ENCODE peak calls at places on chromosomes 13 and 19, in seven cellular contexts. One of them, this sample, is unnamed.

GRCh38 chr19:33683881-33684549 is 62.3 kb downstream of the CHST8 start:
- ATAC-seq in Right ventricle myocardium inferior: no peak
- ATAC-seq in left lung: peak; percentile 82
- ATAC-seq in naive thymus-derived CD4-positive, alpha-beta T cell: no peak
- ATAC-seq in IMR-90: peak; percentile 96
- ATAC-seq in CD8-positive, alpha-beta T cell: no peak
- ATAC-seq in naive B cell: no peak
- ATAC-seq in this sample: no peak

GRCh38 chr19:4066176-4066606 is 508 bp downstream of the ZBTB7A start:
- ATAC-seq in Right ventricle myocardium inferior: no peak
- ATAC-seq in left lung: no peak
- ATAC-seq in naive thymus-derived CD4-positive, alpha-beta T cell: no peak
- ATAC-seq in IMR-90: no peak
- ATAC-seq in CD8-positive, alpha-beta T cell: peak; percentile 5
- ATAC-seq in naive B cell: no peak
- ATAC-seq in this sample: no peak

GRCh38 chr13:114026128-114026880 is 52.4 kb upstream of the C13orf46 start:
- ATAC-seq in Right ventricle myocardium inferior: peak; percentile 20
- ATAC-seq in left lung: no peak
- ATAC-seq in naive thymus-derived CD4-positive, alpha-beta T cell: no peak
- ATAC-seq in IMR-90: no peak
- ATAC-seq in CD8-positive, alpha-beta T cell: no peak
- ATAC-seq in naive B cell: no peak
- ATAC-seq in this sample: peak; percentile 4

GRCh38 chr19:41545547-41545946 is 30.4 kb upstream of the CEACAM21 start:
- ATAC-seq in Right ventricle myocardium inferior: peak; percentile 44
- ATAC-seq in left lung: peak; percentile 22
- ATAC-seq in naive thymus-derived CD4-positive, alpha-beta T cell: no peak
- ATAC-seq in IMR-90: no peak
- ATAC-seq in CD8-positive, alpha-beta T cell: no peak
- ATAC-seq in naive B cell: no peak
- ATAC-seq in this sample: no peak

GRCh38 chr19:29680937-29681336 is 15.7 kb downstream of the PLEKHF1 start:
- ATAC-seq in Right ventricle myocardium inferior: no peak
- ATAC-seq in left lung: no peak
- ATAC-seq in naive thymus-derived CD4-positive, alpha-beta T cell: no peak
- ATAC-seq in IMR-90: no peak
- ATAC-seq in CD8-positive, alpha-beta T cell: peak; percentile 4
- ATAC-seq in naive B cell: no peak
- ATAC-seq in this sample: no peak

GRCh38 chr13:26629260-26629659 is 71.8 kb downstream of the WASF3 start:
- ATAC-seq in Right ventricle myocardium inferior: no peak
- ATAC-seq in left lung: peak; percentile 27
- ATAC-seq in naive thymus-derived CD4-positive, alpha-beta T cell: no peak
- ATAC-seq in IMR-90: no peak
- ATAC-seq in CD8-positive, alpha-beta T cell: no peak
- ATAC-seq in naive B cell: no peak
- ATAC-seq in this sample: no peak

GRCh38 chr19:8577247-8577646 is at the start of gene MYO1F:
- ATAC-seq in Right ventricle myocardium inferior: peak; percentile 67
- ATAC-seq in left lung: peak; percentile 53
- ATAC-seq in naive thymus-derived CD4-positive, alpha-beta T cell: peak; percentile 10
- ATAC-seq in IMR-90: no peak
- ATAC-seq in CD8-positive, alpha-beta T cell: no peak
- ATAC-seq in naive B cell: peak; percentile 48
- ATAC-seq in this sample: peak; percentile 52

GRCh38 chr19:13920940-13921744 is 15.1 kb downstream of the CC2D1A start:
- ATAC-seq in Right ventricle myocardium inferior: no peak
- ATAC-seq in left lung: peak; percentile 64
- ATAC-seq in naive thymus-derived CD4-positive, alpha-beta T cell: peak; percentile 81
- ATAC-seq in IMR-90: peak; percentile 79
- ATAC-seq in CD8-positive, alpha-beta T cell: peak; percentile 75
- ATAC-seq in naive B cell: peak; percentile 77
- ATAC-seq in this sample: peak; percentile 37

GRCh38 chr19:54047626-54048025 is 16.1 kb downstream of the VSTM1 start:
- ATAC-seq in Right ventricle myocardium inferior: no peak
- ATAC-seq in left lung: no peak
- ATAC-seq in naive thymus-derived CD4-positive, alpha-beta T cell: peak; percentile 51
- ATAC-seq in IMR-90: no peak
- ATAC-seq in CD8-positive, alpha-beta T cell: no peak
- ATAC-seq in naive B cell: no peak
- ATAC-seq in this sample: no peak

GRCh38 chr19:55174425-55175116 is 5.5 kb downstream of the SYT5 start:
- ATAC-seq in Right ventricle myocardium inferior: no peak
- ATAC-seq in left lung: no peak
- ATAC-seq in naive thymus-derived CD4-positive, alpha-beta T cell: no peak
- ATAC-seq in IMR-90: no peak
- ATAC-seq in CD8-positive, alpha-beta T cell: no peak
- ATAC-seq in naive B cell: no peak
- ATAC-seq in this sample: no peak

GRCh38 chr13:46553521-46553885 is 533 bp downstream of the LRCH1 start:
- ATAC-seq in Right ventricle myocardium inferior: peak; percentile 0
- ATAC-seq in left lung: peak; percentile 8
- ATAC-seq in naive thymus-derived CD4-positive, alpha-beta T cell: no peak
- ATAC-seq in IMR-90: no peak
- ATAC-seq in CD8-positive, alpha-beta T cell: no peak
- ATAC-seq in naive B cell: peak; percentile 2
- ATAC-seq in this sample: no peak

GRCh38 chr19:7554990-7555864 is 19.7 kb downstream of the PNPLA6 start:
- ATAC-seq in Right ventricle myocardium inferior: no peak
- ATAC-seq in left lung: no peak
- ATAC-seq in naive thymus-derived CD4-positive, alpha-beta T cell: peak; percentile 42
- ATAC-seq in IMR-90: no peak
- ATAC-seq in CD8-positive, alpha-beta T cell: no peak
- ATAC-seq in naive B cell: no peak
- ATAC-seq in this sample: no peak

GRCh38 chr13:23871616-23872220 is 17.5 kb downstream of the MIPEP start:
- ATAC-seq in Right ventricle myocardium inferior: peak; percentile 20
- ATAC-seq in left lung: peak; percentile 69
- ATAC-seq in naive thymus-derived CD4-positive, alpha-beta T cell: no peak
- ATAC-seq in IMR-90: no peak
- ATAC-seq in CD8-positive, alpha-beta T cell: no peak
- ATAC-seq in naive B cell: no peak
- ATAC-seq in this sample: no peak

GRCh38 chr19:28245937-28246336 is 967.0 kb downstream of the UQCRFS1 start:
- ATAC-seq in Right ventricle myocardium inferior: no peak
- ATAC-seq in left lung: no peak
- ATAC-seq in naive thymus-derived CD4-positive, alpha-beta T cell: no peak
- ATAC-seq in IMR-90: no peak
- ATAC-seq in CD8-positive, alpha-beta T cell: no peak
- ATAC-seq in naive B cell: no peak
- ATAC-seq in this sample: no peak

GRCh38 chr19:21568816-21569496 is 63.6 kb downstream of the ZNF429 start:
- ATAC-seq in Right ventricle myocardium inferior: peak; percentile 98
- ATAC-seq in left lung: peak; percentile 98
- ATAC-seq in naive thymus-derived CD4-positive, alpha-beta T cell: peak; percentile 99
- ATAC-seq in IMR-90: peak; percentile 99
- ATAC-seq in CD8-positive, alpha-beta T cell: peak; percentile 98
- ATAC-seq in naive B cell: peak; percentile 95
- ATAC-seq in this sample: peak; percentile 99

GRCh38 chr13:98556968-98557591 is 19.8 kb downstream of the STK24 start:
- ATAC-seq in Right ventricle myocardium inferior: peak; percentile 29
- ATAC-seq in left lung: peak; percentile 20
- ATAC-seq in naive thymus-derived CD4-positive, alpha-beta T cell: peak; percentile 62
- ATAC-seq in IMR-90: no peak
- ATAC-seq in CD8-positive, alpha-beta T cell: peak; percentile 55
- ATAC-seq in naive B cell: peak; percentile 89
- ATAC-seq in this sample: no peak

GRCh38 chr13:79404361-79404760 is 1.7 kb downstream of the RBM26 start:
- ATAC-seq in Right ventricle myocardium inferior: no peak
- ATAC-seq in left lung: no peak
- ATAC-seq in naive thymus-derived CD4-positive, alpha-beta T cell: no peak
- ATAC-seq in IMR-90: no peak
- ATAC-seq in CD8-positive, alpha-beta T cell: no peak
- ATAC-seq in naive B cell: no peak
- ATAC-seq in this sample: no peak

GRCh38 chr13:79226938-79227337 is 179.1 kb downstream of the RBM26 start:
- ATAC-seq in Right ventricle myocardium inferior: no peak
- ATAC-seq in left lung: no peak
- ATAC-seq in naive thymus-derived CD4-positive, alpha-beta T cell: no peak
- ATAC-seq in IMR-90: no peak
- ATAC-seq in CD8-positive, alpha-beta T cell: no peak
- ATAC-seq in naive B cell: no peak
- ATAC-seq in this sample: no peak

GRCh38 chr13:40653558-40654318 is 12.7 kb downstream of the FOXO1 start:
- ATAC-seq in Right ventricle myocardium inferior: no peak
- ATAC-seq in left lung: peak; percentile 62
- ATAC-seq in naive thymus-derived CD4-positive, alpha-beta T cell: peak; percentile 44
- ATAC-seq in IMR-90: no peak
- ATAC-seq in CD8-positive, alpha-beta T cell: peak; percentile 45
- ATAC-seq in naive B cell: peak; percentile 12
- ATAC-seq in this sample: no peak

GRCh38 chr13:21124853-21125252 is 51.5 kb downstream of the SKA3 start:
- ATAC-seq in Right ventricle myocardium inferior: no peak
- ATAC-seq in left lung: no peak
- ATAC-seq in naive thymus-derived CD4-positive, alpha-beta T cell: no peak
- ATAC-seq in IMR-90: peak; percentile 59
- ATAC-seq in CD8-positive, alpha-beta T cell: no peak
- ATAC-seq in naive B cell: no peak
- ATAC-seq in this sample: no peak

GRCh38 chr19:38039966-38040365 is 133.0 kb downstream of the SIPA1L3 start:
- ATAC-seq in Right ventricle myocardium inferior: no peak
- ATAC-seq in left lung: no peak
- ATAC-seq in naive thymus-derived CD4-positive, alpha-beta T cell: no peak
- ATAC-seq in IMR-90: peak; percentile 53
- ATAC-seq in CD8-positive, alpha-beta T cell: no peak
- ATAC-seq in naive B cell: no peak
- ATAC-seq in this sample: no peak

GRCh38 chr13:30441304-30441703 is 19.0 kb downstream of the UBE2L5 start:
- ATAC-seq in Right ventricle myocardium inferior: no peak
- ATAC-seq in left lung: no peak
- ATAC-seq in naive thymus-derived CD4-positive, alpha-beta T cell: no peak
- ATAC-seq in IMR-90: no peak
- ATAC-seq in CD8-positive, alpha-beta T cell: no peak
- ATAC-seq in naive B cell: no peak
- ATAC-seq in this sample: no peak

GRCh38 chr13:61136515-61136914 is 279.1 kb downstream of the PCDH20 start:
- ATAC-seq in Right ventricle myocardium inferior: no peak
- ATAC-seq in left lung: no peak
- ATAC-seq in naive thymus-derived CD4-positive, alpha-beta T cell: no peak
- ATAC-seq in IMR-90: no peak
- ATAC-seq in CD8-positive, alpha-beta T cell: no peak
- ATAC-seq in naive B cell: no peak
- ATAC-seq in this sample: no peak

GRCh38 chr13:113187263-113187669 is 21.2 kb downstream of the PCID2 start:
- ATAC-seq in Right ventricle myocardium inferior: peak; percentile 93
- ATAC-seq in left lung: peak; percentile 94
- ATAC-seq in naive thymus-derived CD4-positive, alpha-beta T cell: peak; percentile 59
- ATAC-seq in IMR-90: peak; percentile 98
- ATAC-seq in CD8-positive, alpha-beta T cell: no peak
- ATAC-seq in naive B cell: no peak
- ATAC-seq in this sample: peak; percentile 94

GRCh38 chr13:107992542-107992941 is 222.8 kb downstream of the LIG4 start:
- ATAC-seq in Right ventricle myocardium inferior: no peak
- ATAC-seq in left lung: peak; percentile 79
- ATAC-seq in naive thymus-derived CD4-positive, alpha-beta T cell: no peak
- ATAC-seq in IMR-90: no peak
- ATAC-seq in CD8-positive, alpha-beta T cell: no peak
- ATAC-seq in naive B cell: no peak
- ATAC-seq in this sample: no peak

GRCh38 chr19:48543121-48543710 is 8.8 kb upstream of the SULT2B1 start:
- ATAC-seq in Right ventricle myocardium inferior: no peak
- ATAC-seq in left lung: peak; percentile 89
- ATAC-seq in naive thymus-derived CD4-positive, alpha-beta T cell: no peak
- ATAC-seq in IMR-90: peak; percentile 77
- ATAC-seq in CD8-positive, alpha-beta T cell: no peak
- ATAC-seq in naive B cell: no peak
- ATAC-seq in this sample: no peak

GRCh38 chr13:50998326-50998725 is 88.7 kb downstream of the RNASEH2B start:
- ATAC-seq in Right ventricle myocardium inferior: no peak
- ATAC-seq in left lung: no peak
- ATAC-seq in naive thymus-derived CD4-positive, alpha-beta T cell: no peak
- ATAC-seq in IMR-90: no peak
- ATAC-seq in CD8-positive, alpha-beta T cell: no peak
- ATAC-seq in naive B cell: no peak
- ATAC-seq in this sample: no peak

GRCh38 chr13:109416001-109416400 is 370.4 kb downstream of the IRS2 start:
- ATAC-seq in Right ventricle myocardium inferior: no peak
- ATAC-seq in left lung: no peak
- ATAC-seq in naive thymus-derived CD4-positive, alpha-beta T cell: no peak
- ATAC-seq in IMR-90: no peak
- ATAC-seq in CD8-positive, alpha-beta T cell: no peak
- ATAC-seq in naive B cell: no peak
- ATAC-seq in this sample: no peak

GRCh38 chr13:106867249-106867648 is 299.3 kb upstream of the ARGLU1 start:
- ATAC-seq in Right ventricle myocardium inferior: no peak
- ATAC-seq in left lung: no peak
- ATAC-seq in naive thymus-derived CD4-positive, alpha-beta T cell: no peak
- ATAC-seq in IMR-90: no peak
- ATAC-seq in CD8-positive, alpha-beta T cell: no peak
- ATAC-seq in naive B cell: no peak
- ATAC-seq in this sample: no peak

GRCh38 chr13:39106216-39106995 is 68.2 kb downstream of the NHLRC3 start:
- ATAC-seq in Right ventricle myocardium inferior: no peak
- ATAC-seq in left lung: no peak
- ATAC-seq in naive thymus-derived CD4-positive, alpha-beta T cell: no peak
- ATAC-seq in IMR-90: no peak
- ATAC-seq in CD8-positive, alpha-beta T cell: no peak
- ATAC-seq in naive B cell: no peak
- ATAC-seq in this sample: no peak

GRCh38 chr19:53004242-53004641 is 9.5 kb upstream of the ERVV-1 start:
- ATAC-seq in Right ventricle myocardium inferior: no peak
- ATAC-seq in left lung: no peak
- ATAC-seq in naive thymus-derived CD4-positive, alpha-beta T cell: no peak
- ATAC-seq in IMR-90: no peak
- ATAC-seq in CD8-positive, alpha-beta T cell: no peak
- ATAC-seq in naive B cell: no peak
- ATAC-seq in this sample: no peak

GRCh38 chr13:76012091-76012721 is 376.1 kb downstream of the LMO7 start:
- ATAC-seq in Right ventricle myocardium inferior: no peak
- ATAC-seq in left lung: peak; percentile 69
- ATAC-seq in naive thymus-derived CD4-positive, alpha-beta T cell: no peak
- ATAC-seq in IMR-90: peak; percentile 75
- ATAC-seq in CD8-positive, alpha-beta T cell: no peak
- ATAC-seq in naive B cell: no peak
- ATAC-seq in this sample: no peak

GRCh38 chr13:74930402-74931165 is 551.4 kb downstream of the TBC1D4 start:
- ATAC-seq in Right ventricle myocardium inferior: no peak
- ATAC-seq in left lung: no peak
- ATAC-seq in naive thymus-derived CD4-positive, alpha-beta T cell: no peak
- ATAC-seq in IMR-90: no peak
- ATAC-seq in CD8-positive, alpha-beta T cell: no peak
- ATAC-seq in naive B cell: no peak
- ATAC-seq in this sample: no peak

GRCh38 chr19:32666084-32666483 is 8.9 kb downstream of the ANKRD27 start:
- ATAC-seq in Right ventricle myocardium inferior: peak; percentile 51
- ATAC-seq in left lung: no peak
- ATAC-seq in naive thymus-derived CD4-positive, alpha-beta T cell: no peak
- ATAC-seq in IMR-90: no peak
- ATAC-seq in CD8-positive, alpha-beta T cell: no peak
- ATAC-seq in naive B cell: no peak
- ATAC-seq in this sample: no peak

GRCh38 chr13:99608345-99608744 is 107.1 kb downstream of the TM9SF2 start:
- ATAC-seq in Right ventricle myocardium inferior: no peak
- ATAC-seq in left lung: no peak
- ATAC-seq in naive thymus-derived CD4-positive, alpha-beta T cell: no peak
- ATAC-seq in IMR-90: no peak
- ATAC-seq in CD8-positive, alpha-beta T cell: no peak
- ATAC-seq in naive B cell: no peak
- ATAC-seq in this sample: no peak

GRCh38 chr13:20939662-20940061 is 37.1 kb upstream of the XPO4 start:
- ATAC-seq in Right ventricle myocardium inferior: peak; percentile 61
- ATAC-seq in left lung: no peak
- ATAC-seq in naive thymus-derived CD4-positive, alpha-beta T cell: no peak
- ATAC-seq in IMR-90: peak; percentile 5
- ATAC-seq in CD8-positive, alpha-beta T cell: no peak
- ATAC-seq in naive B cell: no peak
- ATAC-seq in this sample: no peak

GRCh38 chr19:49338023-49338677 is 2.9 kb downstream of the CD37 start:
- ATAC-seq in Right ventricle myocardium inferior: no peak
- ATAC-seq in left lung: no peak
- ATAC-seq in naive thymus-derived CD4-positive, alpha-beta T cell: no peak
- ATAC-seq in IMR-90: no peak
- ATAC-seq in CD8-positive, alpha-beta T cell: no peak
- ATAC-seq in naive B cell: no peak
- ATAC-seq in this sample: no peak

GRCh38 chr19:3216874-3217273 is 7.6 kb upstream of the CELF5 start:
- ATAC-seq in Right ventricle myocardium inferior: no peak
- ATAC-seq in left lung: no peak
- ATAC-seq in naive thymus-derived CD4-positive, alpha-beta T cell: no peak
- ATAC-seq in IMR-90: no peak
- ATAC-seq in CD8-positive, alpha-beta T cell: no peak
- ATAC-seq in naive B cell: no peak
- ATAC-seq in this sample: no peak

This sample was measured in gastroesophageal sphincter.